ENCODE peak calls at places on chromosomes 16 and 17, in six cellular contexts. Q is neural progenitor cell, M is AG04450, B is uterus, A is lower leg skin, Y is BE2C. C is an unnamed sample.

GRCh38 chr16:84292032-84292431 is 2.6 kb upstream of the WFDC1 start:
- DNase-seq in Q (no peak), M (no peak), B (no peak), A (no peak), Y (no peak), C (no peak)

GRCh38 chr17:60328679-60329078 is 63.3 kb downstream of the USP32 start:
- DNase-seq in Q (no peak), M (no peak), B (no peak), A (no peak), Y (no peak), C (no peak)

GRCh38 chr17:82332669-82333278 is 792 bp downstream of the SECTM1 start:
- DNase-seq in Q (no peak), M (no peak), B (peak; percentile 47), A (no peak), Y (peak; percentile 16), C (no peak)

GRCh38 chr16:70689970-70690905 is 4.4 kb upstream of the MTSS2 start:
- DNase-seq in Q (no peak), M (no peak), B (no peak), A (no peak), Y (no peak), C (no peak)

GRCh38 chr17:30819941-30820705 is 4.4 kb downstream of the CRLF3 start:
- DNase-seq in Q (no peak), M (no peak), B (no peak), A (no peak), Y (no peak), C (no peak)

GRCh38 chr16:85393674-85394510 is 219.2 kb upstream of the GSE1 start:
- DNase-seq in Q (peak; percentile 88), M (no peak), B (peak; percentile 80), A (peak; percentile 92), Y (peak; percentile 92), C (no peak)

GRCh38 chr17:17060001-17060929 is 18.0 kb downstream of the MPRIP start:
- DNase-seq in Q (no peak), M (no peak), B (peak; percentile 20), A (peak; percentile 77), Y (no peak), C (no peak)

GRCh38 chr17:67375054-67375427 is 2.0 kb upstream of the PITPNC1 start:
- DNase-seq in Q (no peak), M (no peak), B (no peak), A (no peak), Y (no peak), C (no peak)

GRCh38 chr16:819336-819735 is 18.8 kb upstream of the GNG13 start:
- DNase-seq in Q (no peak), M (no peak), B (no peak), A (no peak), Y (no peak), C (no peak)

GRCh38 chr16:84144301-84144858 is 597 bp downstream of the HSDL1 start:
- DNase-seq in Q (peak; percentile 62), M (no peak), B (peak; percentile 28), A (peak; percentile 89), Y (peak; percentile 27), C (no peak)

GRCh38 chr17:47739150-47739549 is 6.1 kb downstream of the TBX21 start:
- DNase-seq in Q (no peak), M (no peak), B (no peak), A (no peak), Y (no peak), C (no peak)

GRCh38 chr16:84607061-84607460 is 10.8 kb downstream of the COTL1 start:
- DNase-seq in Q (no peak), M (no peak), B (no peak), A (no peak), Y (no peak), C (no peak)

GRCh38 chr17:81812571-81813370 is 8.8 kb downstream of the GCGR start:
- DNase-seq in Q (no peak), M (no peak), B (no peak), A (no peak), Y (no peak), C (no peak)

GRCh38 chr17:80632046-80632581 is 87.5 kb downstream of the RPTOR start:
- DNase-seq in Q (peak; percentile 17), M (no peak), B (no peak), A (peak; percentile 59), Y (no peak), C (no peak)

GRCh38 chr16:30982548-30983288 is 2.3 kb upstream of the HSD3B7 start:
- DNase-seq in Q (no peak), M (no peak), B (no peak), A (no peak), Y (no peak), C (no peak)

GRCh38 chr16:83113317-83113716 is 486.5 kb downstream of the CDH13 start:
- DNase-seq in Q (peak; percentile 59), M (no peak), B (no peak), A (no peak), Y (no peak), C (no peak)

GRCh38 chr16:11151156-11151904 is 104.7 kb downstream of the SOCS1 start:
- DNase-seq in Q (no peak), M (no peak), B (no peak), A (no peak), Y (peak; percentile 86), C (no peak)

GRCh38 chr16:56338566-56339318 is 86.6 kb downstream of the AMFR start:
- DNase-seq in Q (no peak), M (no peak), B (no peak), A (no peak), Y (no peak), C (no peak)

GRCh38 chr17:59853168-59853918 is 39.4 kb downstream of the TUBD1 start:
- DNase-seq in Q (peak; percentile 16), M (peak; percentile 97), B (no peak), A (peak; percentile 86), Y (peak; percentile 49), C (no peak)

GRCh38 chr16:65740716-65741115 is 618.9 kb upstream of the CDH11 start:
- DNase-seq in Q (no peak), M (no peak), B (no peak), A (no peak), Y (no peak), C (no peak)

GRCh38 chr17:27553019-27553511 is 77.9 kb upstream of the LGALS9 start:
- DNase-seq in Q (no peak), M (no peak), B (peak; percentile 54), A (no peak), Y (no peak), C (no peak)

GRCh38 chr16:68328860-68329370 is 18.1 kb downstream of the PRMT7 start:
- DNase-seq in Q (no peak), M (no peak), B (no peak), A (no peak), Y (no peak), C (no peak)

GRCh38 chr17:50356418-50356817 is 10.5 kb downstream of the XYLT2 start:
- DNase-seq in Q (no peak), M (no peak), B (no peak), A (peak; percentile 80), Y (no peak), C (no peak)

GRCh38 chr17:29160253-29160652 is 19.9 kb downstream of the MYO18A start:
- DNase-seq in Q (no peak), M (no peak), B (no peak), A (no peak), Y (no peak), C (no peak)

GRCh38 chr16:11386054-11386680 is 40.9 kb downstream of the RMI2 start:
- DNase-seq in Q (no peak), M (no peak), B (no peak), A (no peak), Y (no peak), C (no peak)

GRCh38 chr17:7046127-7046724 is 2.3 kb upstream of the SLC16A11 start:
- DNase-seq in Q (peak; percentile 54), M (no peak), B (no peak), A (peak; percentile 94), Y (no peak), C (no peak)

GRCh38 chr17:43401293-43401692 is 2.5 kb downstream of the ARL4D start:
- DNase-seq in Q (no peak), M (peak; percentile 43), B (no peak), A (no peak), Y (peak; percentile 52), C (no peak)

GRCh38 chr16:66427451-66427860 is 361 bp downstream of the BEAN1 start:
- DNase-seq in Q (no peak), M (no peak), B (no peak), A (peak; percentile 76), Y (no peak), C (no peak)

GRCh38 chr16:86614699-86615098 is 36.4 kb downstream of the FOXL1 start:
- DNase-seq in Q (no peak), M (no peak), B (no peak), A (peak; percentile 57), Y (no peak), C (no peak)

GRCh38 chr17:38672788-38673713 is 1.7 kb downstream of the EPOP start:
- DNase-seq in Q (peak; percentile 50), M (no peak), B (no peak), A (no peak), Y (no peak), C (no peak)
- H3K4me3 ChIP-seq in Q (peak overlapping the region; percentile 72), M (no peak overlapping the region), B (no peak overlapping the region), A (no peak overlapping the region), Y (peak overlapping the region; percentile 72), C (peak overlapping the region; percentile 77)

DNA sequence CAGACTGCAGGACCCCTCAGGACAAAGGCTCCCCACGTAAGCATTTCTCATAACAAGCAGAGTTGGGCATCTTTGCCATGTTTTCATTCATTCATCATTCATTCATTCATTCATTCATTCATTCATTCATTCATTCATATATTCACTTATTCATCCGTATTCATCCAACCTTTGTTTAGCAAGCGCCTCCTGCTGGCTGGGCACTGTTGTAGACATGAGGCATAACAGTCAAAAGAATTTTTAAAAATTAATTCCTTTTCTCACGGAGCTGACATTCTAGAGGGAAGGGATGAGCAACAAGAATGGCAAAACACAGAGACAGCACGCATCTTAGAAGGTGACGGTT is 351.7 kb upstream of the TNRC6C start:
- DNase-seq in Q (no peak), M (no peak), B (no peak), A (no peak), Y (no peak), C (no peak)
- TF ChIP-seq CTCF in Q (no peak), M (no peak), B (no peak), A (no peak), Y (no peak), C (peak; percentile 21)

GRCh38 chr16:5615868-5616642 is 518.5 kb upstream of the EEF2KMT start:
- DNase-seq in Q (peak; percentile 92), M (no peak), B (no peak), A (no peak), Y (peak; percentile 90), C (no peak)
- H3K4me3 ChIP-seq in Q (peak overlapping the region; percentile 31), M (no peak overlapping the region), B (no peak overlapping the region), A (no peak overlapping the region), Y (peak overlapping the region; percentile 49), C (no peak overlapping the region)

DNA sequence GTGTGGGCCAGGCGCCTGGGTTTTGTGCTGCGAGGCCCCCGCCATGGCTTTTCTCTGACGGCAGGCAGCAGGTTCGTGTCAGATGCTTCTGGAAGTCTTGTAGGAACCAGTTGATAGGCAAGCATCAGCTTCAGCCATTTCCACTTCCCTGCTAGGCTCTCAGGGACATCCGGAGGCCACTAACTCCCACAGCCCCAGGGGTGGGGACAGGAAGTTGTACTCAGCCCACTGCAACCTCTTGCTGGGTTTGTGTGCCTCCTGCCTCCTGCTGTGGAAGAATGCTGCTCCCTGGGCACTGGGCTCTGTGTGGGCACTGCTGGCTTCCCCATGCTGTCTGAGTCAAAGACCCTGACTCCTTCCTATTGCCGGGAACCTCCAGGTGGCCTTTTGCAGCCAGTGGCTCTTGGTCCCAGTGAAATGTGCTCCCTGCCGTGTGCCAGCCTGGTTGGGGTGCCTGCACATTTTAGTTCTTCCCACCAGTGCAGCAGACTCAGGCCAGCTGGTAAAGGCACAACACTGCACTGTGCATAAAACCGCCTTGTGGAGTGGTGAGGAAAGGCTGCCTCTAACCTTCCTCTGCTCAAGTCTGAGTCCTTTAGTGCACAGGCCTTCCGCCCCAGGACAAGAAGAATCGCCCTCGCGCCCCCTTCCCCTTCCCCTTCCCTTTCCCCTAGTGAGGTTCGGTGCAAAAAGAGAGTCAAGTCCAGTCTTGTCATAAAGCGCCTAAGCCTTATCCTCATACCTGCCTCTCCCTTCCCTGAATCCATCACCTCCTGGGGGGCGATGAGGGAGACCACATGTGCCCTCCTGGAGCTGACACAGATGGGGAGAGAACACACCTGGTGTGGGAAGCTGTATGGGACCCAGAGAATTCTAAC is 16.6 kb downstream of the LDHD start:
- DNase-seq in Q (no peak), M (no peak), B (no peak), A (no peak), Y (no peak), C (no peak)
- TF ChIP-seq CTCF in Q (no peak), M (no peak), B (no peak), A (no peak), Y (no peak), C (no peak)